ENCODE peak calls at places on chromosomes 4 and X, in six cellular contexts. H is HCT116, E is GM23248, I is neuronal stem cell, J is adipocyte, F is mesenchymal stem cell. K is an unnamed sample.

GRCh38 chr4:52961666-52962412 is 99.7 kb downstream of the RASL11B start:
- DNase-seq in E (no peak), F (no peak), J (peak), I (no peak), H (no peak), K (no peak)

GRCh38 chrX:110667706-110668105 is 127.9 kb downstream of the CHRDL1 start:
- DNase-seq in F (no peak), E (no peak), J (no peak), H (no peak), I (peak), K (no peak)

GRCh38 chr4:141467225-141467624 is 169.2 kb upstream of the IL15 start:
- DNase-seq in J (no peak), F (no peak), I (no peak), H (no peak), E (no peak), K (no peak)

GRCh38 chr4:138910201-138910913 is 105.2 kb upstream of the NOCT start:
- DNase-seq in F (peak), H (no peak), E (peak), I (no peak), J (no peak), K (no peak)

GRCh38 chrX:776061-776460 is 145.5 kb downstream of the SHOX start:
- DNase-seq in I (no peak), H (no peak), E (no peak), J (no peak), F (no peak), K (no peak)

GRCh38 chrX:39577976-39578962 is 519.5 kb downstream of the BCOR start:
- DNase-seq in H (no peak), F (peak), E (peak), J (peak), I (no peak), K (no peak)

GRCh38 chr4:105633241-105633640 is 75.2 kb downstream of the INTS12 start:
- DNase-seq in I (no peak), E (no peak), J (no peak), H (no peak), F (no peak), K (no peak)

GRCh38 chrX:74450803-74451449 is 29.6 kb downstream of the SLC16A2 start:
- DNase-seq in J (peak), H (peak), I (no peak), F (peak), E (peak), K (no peak)

GRCh38 chr4:128551280-128551679 is 258.2 kb upstream of the JADE1 start:
- DNase-seq in F (no peak), H (no peak), J (no peak), I (no peak), E (no peak), K (no peak)

GRCh38 chr4:3599951-3600350 is 67.7 kb upstream of the LRPAP1 start:
- DNase-seq in I (no peak), H (no peak), E (no peak), J (no peak), F (no peak), K (no peak)

GRCh38 chrX:84501798-84502628 is at the start of gene HDX:
- DNase-seq in J (peak), H (no peak), F (peak), E (peak), I (peak), K (no peak)

GRCh38 chrX:71170660-71171059 is 26.0 kb downstream of the NLGN3 start:
- DNase-seq in J (no peak), H (no peak), E (no peak), I (no peak), F (no peak), K (no peak)

GRCh38 chrX:11196476-11196875 is 85.3 kb downstream of the HCCS start:
- DNase-seq in F (no peak), H (no peak), J (peak), E (no peak), I (no peak), K (no peak)

GRCh38 chrX:24759786-24760185 is 66.1 kb downstream of the POLA1 start:
- DNase-seq in E (no peak), I (no peak), H (no peak), J (no peak), F (no peak), K (no peak)

GRCh38 chrX:153744210-153745066 is 19.6 kb upstream of the PLXNB3 start:
- DNase-seq in F (no peak), E (peak), J (no peak), H (no peak), I (no peak), K (no peak)

GRCh38 chrX:107102980-107103379 is 15.6 kb downstream of the RBM41 start:
- DNase-seq in I (no peak), F (no peak), J (peak), H (no peak), E (peak), K (no peak)

GRCh38 chrX:57674861-57675260 is 5.2 kb downstream of the NLRP2B start:
- DNase-seq in E (no peak), F (no peak), I (no peak), J (no peak), H (no peak), K (no peak)

GRCh38 chrX:150360331-150360730 is 2.8 kb upstream of the MAMLD1 start:
- DNase-seq in E (no peak), F (no peak), I (no peak), J (no peak), H (no peak), K (no peak)
- H3K4me3 ChIP-seq in E (no peak), F (no peak), I (no peak), J (no peak), H (no peak), K (no peak)

DNA sequence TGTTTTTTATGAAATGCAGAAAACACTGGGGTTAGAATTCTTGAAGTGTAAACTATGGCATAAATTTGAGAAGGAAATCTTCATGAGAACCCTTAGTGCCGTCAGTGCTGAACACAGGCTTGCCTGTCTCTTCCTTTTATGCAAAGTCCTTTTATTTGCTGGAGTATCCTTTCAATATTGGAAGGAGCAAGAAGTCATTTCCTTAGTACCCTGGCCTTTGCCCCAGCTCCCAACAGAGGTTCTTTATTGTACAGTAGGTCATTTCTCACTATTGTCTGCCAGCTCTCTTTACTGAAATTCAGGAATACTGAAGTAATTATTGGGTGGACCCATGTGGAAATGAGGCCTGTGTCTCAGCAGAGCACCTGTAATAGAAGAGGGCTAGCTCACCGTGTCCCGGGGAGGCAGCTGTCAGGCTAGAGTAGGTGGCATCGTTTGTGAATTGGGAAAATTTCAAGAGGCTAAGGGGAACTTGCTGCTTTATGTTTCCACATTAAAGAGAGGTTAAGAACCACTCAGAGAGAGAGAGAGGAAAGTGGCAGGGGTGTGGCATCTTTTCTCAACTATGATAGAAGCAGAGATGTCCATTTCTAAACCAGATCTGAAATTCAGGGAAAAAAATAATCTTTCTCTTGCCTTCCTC is 8.7 kb downstream of the FHDC1 start:
- DNase-seq in H (no peak), I (no peak), F (no peak), J (no peak), E (no peak), K (no peak)
- H3K9ac ChIP-seq in H (no peak), I (no peak), F (peak), J (no peak), E (no peak), K (no peak)

GRCh38 chr4:55884093-55884850 is 30.8 kb downstream of the EXOC1 start:
- DNase-seq in H (no peak), F (no peak), E (no peak), J (no peak), I (peak), K (no peak)

GRCh38 chr4:55880652-55881280 is 27.3 kb downstream of the EXOC1 start:
- DNase-seq in I (no peak), H (no peak), E (no peak), J (no peak), F (no peak), K (no peak)

GRCh38 chr4:55879224-55879623 is 25.8 kb downstream of the EXOC1 start:
- DNase-seq in E (no peak), F (no peak), H (no peak), J (no peak), I (no peak), K (no peak)

GRCh38 chr4:55887594-55887993 is 34.1 kb downstream of the EXOC1 start:
- DNase-seq in F (peak), E (peak), J (no peak), I (no peak), H (no peak), K (no peak)

DNA sequence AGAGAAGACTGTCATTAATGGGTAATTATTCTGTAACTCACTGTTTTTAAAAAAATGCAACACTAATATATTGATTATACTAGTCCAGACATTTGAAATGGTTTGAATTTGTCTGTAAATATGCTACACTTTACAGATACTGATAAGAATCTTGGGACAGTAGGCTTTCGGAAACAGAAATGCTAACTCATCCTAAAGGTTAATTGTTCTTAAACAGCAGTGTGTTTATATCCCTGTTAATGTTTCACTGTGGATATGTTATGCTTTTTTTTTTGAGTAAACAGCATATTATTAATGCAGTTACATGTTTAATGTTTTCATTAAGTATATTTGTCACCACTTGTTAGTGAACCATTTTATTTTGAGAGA is 31.4 kb downstream of the EXOC1 start:
- DNase-seq in F (no peak), J (no peak), I (no peak), E (no peak), H (no peak), K (no peak)
- H3K4me3 ChIP-seq in F (no peak), J (no peak), I (no peak), E (no peak), H (no peak), K (no peak)

GRCh38 chr4:184793735-184794355 is 31.9 kb downstream of the ACSL1 start:
- DNase-seq in H (no peak), F (no peak), E (no peak), J (no peak), I (no peak), K (no peak)
- H3K9ac ChIP-seq in H (no peak), F (no peak), E (no peak), J (no peak), I (no peak), K (no peak)

GRCh38 chrX:131067846-131068745 is 9.9 kb downstream of the ARHGAP36 start:
- DNase-seq in E (no peak), I (no peak), F (no peak), J (no peak), H (no peak), K (no peak)

GRCh38 chrX:131068945-131069719 is 11.0 kb downstream of the ARHGAP36 start:
- DNase-seq in I (peak), E (peak), H (peak), J (no peak), F (peak), K (no peak)

GRCh38 chrX:131067216-131067615 is 9.1 kb downstream of the ARHGAP36 start:
- DNase-seq in F (no peak), E (no peak), J (no peak), I (no peak), H (no peak), K (no peak)

GRCh38 chrX:131073607-131074006 is 15.5 kb downstream of the ARHGAP36 start:
- DNase-seq in H (no peak), E (no peak), F (no peak), J (no peak), I (no peak), K (no peak)

GRCh38 chrX:131072871-131073571 is 14.9 kb downstream of the ARHGAP36 start:
- DNase-seq in E (no peak), I (no peak), J (no peak), H (no peak), F (no peak), K (no peak)
- H3K4me3 ChIP-seq in E (no peak), I (no peak), J (no peak), H (no peak), F (no peak), K (no peak)

DNA sequence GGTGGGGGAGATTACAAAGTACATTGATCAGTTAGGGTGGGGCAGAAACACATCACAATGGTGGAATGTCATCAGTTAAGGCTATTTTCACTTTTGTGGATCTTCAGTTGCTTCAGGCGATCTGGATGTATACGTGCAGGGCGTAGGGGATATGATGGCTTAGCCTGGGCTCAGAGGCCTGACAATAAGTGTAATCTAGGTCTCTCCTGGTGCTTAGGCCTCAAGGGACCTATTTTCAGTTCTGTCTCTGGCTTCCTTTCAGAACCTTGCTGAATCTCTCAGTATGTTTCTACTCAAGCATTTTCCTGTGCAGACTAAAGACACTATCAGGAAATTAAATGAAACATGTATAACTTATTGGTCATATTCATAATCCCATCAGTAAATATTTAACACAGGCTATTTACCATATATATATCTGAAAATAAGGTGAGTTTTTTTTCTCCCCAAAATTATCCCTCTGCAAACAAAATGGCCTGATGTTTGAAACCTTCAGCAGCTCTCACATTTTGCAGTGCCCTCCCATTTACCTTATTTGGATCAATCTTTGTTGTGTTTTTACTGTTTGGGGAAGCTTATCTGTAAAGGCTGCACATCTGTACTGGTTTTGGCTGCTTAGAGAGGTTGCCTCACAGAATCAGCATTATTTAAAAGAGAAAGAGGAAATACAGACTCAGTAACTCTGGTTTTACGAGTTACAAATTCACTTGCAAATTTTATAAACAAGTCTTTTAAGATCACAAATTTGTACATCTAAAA is 2.3 kb upstream of the ZCCHC4 start:
- DNase-seq in E (no peak), I (no peak), H (no peak), J (no peak), F (no peak), K (no peak)
- H3K9ac ChIP-seq in E (no peak), I (no peak), H (no peak), J (no peak), F (peak), K (no peak)

DNA sequence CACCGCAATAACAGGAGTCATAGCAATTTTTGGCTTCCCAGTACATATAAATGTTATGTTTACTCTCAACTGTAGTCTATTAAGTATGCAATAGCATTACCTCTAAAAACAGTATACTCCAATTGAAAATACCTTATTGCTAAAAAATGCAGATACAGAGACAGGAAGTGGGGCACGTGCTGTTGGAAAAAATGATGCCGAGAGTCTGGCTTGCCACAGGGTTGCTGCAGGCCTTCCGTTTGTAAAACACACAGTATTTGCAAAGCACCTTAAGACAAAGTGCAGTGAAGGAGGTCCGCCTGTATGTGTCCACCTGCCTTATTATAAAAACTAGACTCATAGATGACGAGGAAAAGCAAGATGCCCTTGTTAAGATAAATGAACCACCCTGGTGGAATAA is 23.5 kb downstream of the CD99 start:
- DNase-seq in H (no peak), E (no peak), F (no peak), I (no peak), J (no peak), K (no peak)
- H3K4me3 ChIP-seq in H (no peak), E (no peak), F (no peak), I (no peak), J (no peak), K (no peak)

GRCh38 chr4:145452447-145453162 is 29.0 kb upstream of the SMAD1 start:
- DNase-seq in H (no peak), E (no peak), J (no peak), F (no peak), I (no peak), K (no peak)

GRCh38 chr4:145453163-145453520 is 28.5 kb upstream of the SMAD1 start:
- DNase-seq in E (no peak), H (no peak), I (no peak), J (no peak), F (no peak), K (no peak)

GRCh38 chr4:145446184-145446583 is 35.5 kb upstream of the SMAD1 start:
- DNase-seq in I (no peak), F (no peak), J (no peak), E (no peak), H (no peak), K (no peak)

GRCh38 chr4:145451895-145452294 is 29.8 kb upstream of the SMAD1 start:
- DNase-seq in E (no peak), H (no peak), I (no peak), J (no peak), F (no peak), K (no peak)
- H3K9ac ChIP-seq in E (no peak), H (no peak), I (no peak), J (no peak), F (no peak), K (no peak)

DNA sequence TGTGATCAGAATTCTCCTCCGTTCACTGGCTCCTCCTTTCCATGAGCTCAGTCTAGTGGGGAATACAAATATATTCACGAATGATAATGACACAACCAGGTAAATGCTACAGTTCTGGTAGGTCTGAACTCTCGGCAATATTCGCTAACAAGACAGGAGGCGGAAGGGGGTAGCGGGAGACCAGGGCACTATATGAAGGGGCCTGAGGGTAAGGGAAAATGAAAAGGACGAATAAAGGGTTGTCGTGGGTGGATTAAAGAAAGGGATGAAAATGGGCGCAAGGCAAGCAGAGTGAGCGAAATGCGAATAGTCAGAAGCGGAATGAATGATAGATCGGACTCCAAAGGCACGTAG is 743 bp downstream of the NKAP start:
- DNase-seq in H (no peak), E (peak), I (no peak), J (peak), F (no peak), K (no peak)
- H3K4me3 ChIP-seq in H (peak), E (peak), I (peak), J (peak), F (peak), K (peak)